ENCODE peak calls at places on chromosomes 11 and 22, in four cellular contexts. W, J, B and H are unnamed samples.
A peak's percentile ranks its signal among the peaks of the same experiment; 100 is the strongest.

GRCh38 chr22:40178417-40179409 is 988 bp downstream of the TNRC6B start:
- DNase-seq in J (no peak), B (peak; percentile 31), W (no peak), H (no peak)

GRCh38 chr11:11449327-11449726 is 96.3 kb upstream of the CSNK2A3 start:
- DNase-seq in W (no peak), B (no peak), J (no peak), H (no peak)

GRCh38 chr11:132520199-132520598 is 1012.1 kb downstream of the OPCML start:
- DNase-seq in J (no peak), B (no peak), W (no peak), H (no peak)

GRCh38 chr11:2991477-2992233 is 474 bp downstream of the NAP1L4 start:
- DNase-seq in W (no peak), J (no peak), B (peak; percentile 18), H (peak; percentile 65)

GRCh38 chr22:35838849-35839646 is 121.4 kb downstream of the APOL5 start:
- DNase-seq in J (no peak), B (peak; percentile 45), W (no peak), H (peak; percentile 22)

GRCh38 chr11:62611705-62612365 is 740 bp downstream of the EML3 start:
- DNase-seq in W (peak; percentile 64), J (no peak), B (no peak), H (peak; percentile 26)

GRCh38 chr11:126355926-126356897 is 726 bp downstream of the ST3GAL4 start:
- DNase-seq in B (peak; percentile 21), J (no peak), W (no peak), H (peak; percentile 51)

GRCh38 chr11:130829801-130830562 is 86.3 kb downstream of the SNX19 start:
- DNase-seq in W (no peak), B (no peak), J (no peak), H (no peak)

GRCh38 chr11:59097113-59097708 is 9.8 kb upstream of the FAM111B start:
- DNase-seq in B (peak; percentile 60), W (peak; percentile 16), J (no peak), H (peak; percentile 63)

GRCh38 chr11:832529-833113 is at the start of gene CD151:
- DNase-seq in B (no peak), J (no peak), W (peak; percentile 74), H (peak; percentile 70)

GRCh38 chr11:131534611-131535010 is 164.2 kb downstream of the NTM start:
- DNase-seq in B (no peak), J (no peak), W (no peak), H (no peak)

GRCh38 chr11:2512431-2513407 is 67.9 kb downstream of the KCNQ1 start:
- DNase-seq in B (no peak), J (no peak), W (peak; percentile 8), H (peak; percentile 7)

GRCh38 chr11:61917357-61918109 is at the start of gene RAB3IL1:
- DNase-seq in J (no peak), W (peak; percentile 91), B (no peak), H (peak; percentile 59)

GRCh38 chr22:33529424-33530113 is 390.7 kb downstream of the LARGE1 start:
- DNase-seq in B (no peak), W (no peak), J (no peak), H (no peak)

GRCh38 chr22:35894937-35895708 is 133.5 kb downstream of the RBFOX2 start:
- DNase-seq in B (no peak), J (no peak), W (no peak), H (no peak)

GRCh38 chr22:32037236-32037635 is 5.8 kb upstream of the SLC5A1 start:
- DNase-seq in W (no peak), J (no peak), B (no peak), H (no peak)

GRCh38 chr11:37712246-37712645 is 1114.2 kb upstream of the RAG2 start:
- DNase-seq in W (no peak), B (no peak), J (no peak), H (no peak)

DNA sequence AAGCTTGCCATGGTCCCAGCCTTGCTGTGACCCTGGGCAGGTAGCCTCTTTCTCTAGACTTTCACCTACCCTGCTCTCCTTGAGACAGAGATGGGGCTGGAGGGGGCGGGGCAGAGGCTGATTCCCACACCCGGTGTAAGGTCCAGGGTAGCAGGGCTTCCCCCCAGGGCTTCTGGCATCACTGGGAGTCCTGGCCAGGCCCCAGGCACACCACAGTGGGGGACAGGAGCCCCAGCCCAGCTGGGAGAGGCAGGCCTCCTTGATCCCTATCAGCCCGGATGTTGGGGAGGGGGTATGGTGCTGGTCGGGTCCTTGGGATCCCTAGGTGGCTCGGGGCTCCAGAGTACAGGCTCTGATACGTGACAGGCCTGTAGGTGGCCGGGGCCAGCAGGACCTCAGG is 1.7 kb upstream of the NUDT8 start:
- DNase-seq in W (no peak), J (no peak), B (no peak), H (peak; percentile 10)
- TF ChIP-seq SP1 in W (no peak), J (no peak), B (no peak), H (no peak)

DNA sequence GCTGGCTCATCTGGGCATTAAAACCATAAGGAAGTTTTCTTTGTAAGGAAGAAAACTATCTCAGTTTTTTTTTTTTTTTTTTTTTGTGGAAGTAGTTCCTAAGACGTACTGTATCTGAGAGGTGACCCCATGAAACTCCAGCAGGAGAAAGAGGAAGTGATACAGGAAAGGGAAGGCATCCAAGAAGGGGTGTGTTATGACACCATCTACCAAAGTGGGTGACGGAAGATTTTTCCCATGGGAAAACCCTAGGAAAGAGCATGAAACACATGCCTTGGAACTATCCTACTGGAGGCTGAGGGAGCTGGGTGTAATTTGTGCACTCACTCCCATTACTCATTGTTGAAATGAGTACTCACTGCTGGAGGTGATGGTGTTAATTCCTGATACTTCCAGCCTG is 63.9 kb upstream of the ARHGAP20 start:
- DNase-seq in B (no peak), J (no peak), W (no peak), H (no peak)
- TF ChIP-seq CREM in B (no peak), J (no peak), W (no peak), H (no peak)

DNA sequence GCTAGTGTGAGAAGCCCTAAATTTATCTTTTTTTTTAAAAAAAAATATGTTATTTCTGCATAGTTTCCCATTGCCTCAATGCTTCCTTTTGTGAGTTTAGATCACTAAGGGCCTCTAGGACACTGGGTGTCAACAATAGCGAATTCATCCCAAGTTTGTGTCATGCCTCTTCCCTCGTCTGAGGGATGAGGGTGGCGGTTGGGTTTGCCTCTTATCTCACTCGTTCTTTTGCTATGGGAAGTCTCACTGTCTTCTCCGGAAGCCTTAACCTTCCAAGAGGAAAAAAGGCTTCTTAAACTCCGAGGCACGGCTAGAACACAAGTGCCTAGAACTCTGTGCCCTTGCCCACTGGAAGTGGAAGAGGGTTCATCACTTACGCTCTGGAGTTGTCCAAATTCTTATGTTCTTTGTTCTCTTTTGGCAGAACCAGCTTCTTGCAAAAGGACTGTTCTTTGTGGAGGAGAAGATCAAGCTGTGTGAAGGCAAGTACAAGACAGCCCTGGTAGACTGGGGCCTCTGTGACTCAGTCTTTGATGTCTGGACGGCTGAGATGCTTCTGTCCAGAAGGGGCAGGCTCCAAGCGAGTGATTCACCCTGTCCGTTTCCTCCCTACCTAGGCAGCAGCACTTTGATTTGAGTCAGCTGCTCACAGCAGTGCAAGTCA is 78.5 kb downstream of the TRAF6 start:
- DNase-seq in B (peak; percentile 39), J (no peak), W (peak; percentile 38), H (no peak)
- TF ChIP-seq CTCF in B (no peak), J (no peak), W (peak; percentile 39), H (no peak)

GRCh38 chr11:70108250-70108649 is 30.1 kb downstream of the ANO1 start:
- DNase-seq in B (no peak), W (no peak), J (no peak), H (no peak)
- TF ChIP-seq SP1 in B (no peak), W (no peak), J (no peak), H (no peak)

GRCh38 chr22:49935561-49935960 is 17.1 kb downstream of the CRELD2 start:
- DNase-seq in W (peak; percentile 59), J (no peak), B (no peak), H (no peak)

GRCh38 chr22:49933236-49933921 is 14.9 kb downstream of the CRELD2 start:
- DNase-seq in W (no peak), B (no peak), J (no peak), H (no peak)

GRCh38 chr22:49934891-49935557 is 16.6 kb downstream of the CRELD2 start:
- DNase-seq in B (no peak), J (no peak), W (peak; percentile 78), H (peak; percentile 79)

GRCh38 chr22:49936018-49936972 is 17.9 kb downstream of the CRELD2 start:
- DNase-seq in B (peak; percentile 93), W (peak; percentile 79), J (peak; percentile 69), H (peak; percentile 82)

DNA sequence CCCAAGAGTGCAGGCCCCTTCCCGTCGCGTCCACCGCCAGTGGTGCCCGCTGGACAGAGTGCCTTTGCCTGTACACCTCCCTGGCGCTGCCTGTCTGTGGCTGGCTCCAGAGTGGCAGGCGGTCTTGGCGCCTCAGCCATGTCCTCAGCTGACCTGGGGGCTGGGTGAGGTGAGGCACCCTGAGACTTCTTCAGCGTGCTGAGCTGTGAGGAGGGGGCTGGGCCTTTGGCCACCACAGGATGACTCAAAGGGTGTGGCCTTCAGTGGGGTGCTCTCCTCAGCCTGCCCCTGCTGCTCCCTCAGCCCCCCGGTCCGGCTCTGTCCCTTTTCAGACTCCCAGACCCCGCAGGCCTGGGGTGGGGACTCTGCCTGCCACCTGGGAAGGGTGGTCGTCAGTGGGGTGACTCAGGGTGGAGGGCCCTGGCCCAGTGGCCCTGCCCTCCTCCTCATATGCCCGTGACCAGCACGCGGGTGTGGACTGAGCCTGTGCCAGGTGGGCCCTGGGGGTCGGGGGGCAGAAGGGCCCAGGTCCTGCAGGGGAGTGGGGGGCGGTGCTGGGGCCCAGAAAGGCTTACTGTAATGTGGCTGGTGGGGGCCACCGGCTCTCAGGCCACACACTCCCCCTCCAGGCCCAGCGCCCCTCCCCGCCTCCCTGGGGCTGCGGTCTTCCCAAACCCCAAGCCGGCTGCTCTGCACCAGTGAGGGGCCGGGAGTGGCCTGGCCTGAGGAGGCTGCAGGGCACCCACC is 15.9 kb downstream of the CRELD2 start:
- DNase-seq in W (peak; percentile 45), J (no peak), B (no peak), H (no peak)
- TF ChIP-seq CREM in W (no peak), J (no peak), B (no peak), H (no peak)

GRCh38 chr11:78416285-78417174 is 1.1 kb downstream of the GAB2 start:
- DNase-seq in J (no peak), B (peak; percentile 83), W (peak; percentile 80), H (peak; percentile 81)
- TF ChIP-seq CTCF in J (peak; percentile 72), B (peak; percentile 72), W (peak; percentile 68), H (peak; percentile 30)

GRCh38 chr11:47005441-47005840 is 68.9 kb downstream of the CSTPP1 start:
- DNase-seq in W (no peak), B (peak; percentile 50), J (no peak), H (no peak)
- TF ChIP-seq SP1 in W (no peak), B (no peak), J (no peak), H (no peak)

DNA sequence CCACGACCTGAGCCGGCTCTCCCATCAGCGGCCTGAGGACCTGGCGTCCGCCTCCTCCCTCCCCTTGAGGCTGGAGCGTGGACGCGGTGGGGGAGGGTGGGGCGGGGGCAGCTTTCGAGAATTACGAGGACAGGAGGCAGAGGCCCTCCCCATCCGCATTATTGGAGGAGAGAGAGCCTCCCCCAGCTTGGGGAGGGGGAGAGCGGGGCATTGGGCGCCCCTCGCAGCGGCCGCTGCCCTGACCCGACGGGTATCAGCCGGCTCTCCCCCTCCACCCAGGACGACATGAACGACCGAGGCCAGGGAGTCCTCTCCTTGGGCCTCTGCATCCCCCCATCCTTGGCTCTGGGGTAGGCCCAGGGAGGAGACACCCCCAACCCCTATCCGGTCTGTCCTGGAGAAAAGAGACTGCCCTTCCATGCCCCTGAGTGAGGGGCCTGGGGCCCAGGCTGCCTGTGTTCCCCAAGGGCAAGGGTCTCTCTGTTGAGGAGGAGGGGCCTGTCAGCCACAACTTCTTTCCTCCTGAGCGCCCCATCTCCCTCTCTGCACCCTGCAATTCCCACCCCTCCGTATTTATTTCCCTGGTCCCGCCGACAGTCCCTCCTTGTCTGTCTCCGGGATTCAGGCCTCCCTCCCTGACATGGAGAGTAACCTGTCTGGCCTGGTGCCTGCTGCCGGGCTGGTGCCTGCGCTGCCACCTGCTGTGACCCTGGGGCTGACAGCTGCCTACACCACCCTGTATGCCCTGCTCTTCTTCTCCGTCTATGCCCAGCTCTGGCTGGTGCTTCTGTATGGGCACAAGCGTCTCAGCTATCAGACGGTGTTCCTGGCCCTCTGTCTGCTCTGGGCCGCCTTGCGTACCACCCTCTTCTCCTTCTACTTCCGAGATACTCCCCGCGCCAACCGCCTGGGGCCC is 495 bp downstream of the GPR137 start:
- DNase-seq in J (no peak), W (no peak), B (no peak), H (no peak)
- TF ChIP-seq CREM in J (no peak), W (peak; percentile 0), B (no peak), H (no peak)